ENCODE peak calls at places on chromosomes 5 and 9, in eight cellular contexts. U is left ventricle myocardium inferior, V is lower lobe of right lung, W is cardiac muscle cell, G is heart right ventricle, C is left lung, L is GM23248, E is H9. D is an unnamed sample.

GRCh38 chr9:38164659-38165221 is 95.7 kb upstream of the SHB start:
- DNase-seq in U (no peak), V (no peak), W (no peak), G (no peak), C (no peak), L (no peak), E (no peak), D (no peak)

GRCh38 chr5:158751961-158752655 is 347.6 kb downstream of the EBF1 start:
- DNase-seq in U (no peak), V (no peak), W (no peak), G (no peak), C (no peak), L (peak; percentile 15), E (no peak), D (no peak)

GRCh38 chr5:32230356-32231099 is 56.4 kb upstream of the GOLPH3 start:
- DNase-seq in U (no peak), V (no peak), W (no peak), G (no peak), C (peak; percentile 48), L (no peak), E (no peak), D (no peak)

GRCh38 chr5:170411100-170411499 is 21.9 kb upstream of the KCNMB1 start:
- DNase-seq in U (no peak), V (no peak), W (no peak), G (no peak), C (no peak), L (no peak), E (no peak), D (no peak)

GRCh38 chr5:10538789-10539684 is 24.8 kb upstream of the ANKRD33B start:
- DNase-seq in U (no peak), V (no peak), W (no peak), G (no peak), C (no peak), L (no peak), E (no peak), D (no peak)

GRCh38 chr5:32805966-32806626 is 95.0 kb downstream of the NPR3 start:
- DNase-seq in U (no peak), V (no peak), W (peak; percentile 50), G (no peak), C (no peak), L (peak; percentile 94), E (no peak), D (no peak)

GRCh38 chr5:168578506-168579205 is 512 bp downstream of the PANK3 start:
- DNase-seq in U (no peak), V (no peak), W (no peak), G (no peak), C (no peak), L (no peak), E (no peak), D (no peak)

GRCh38 chr5:33892419-33893151 is 795 bp upstream of the ADAMTS12 start:
- DNase-seq in U (no peak), V (no peak), W (peak; percentile 98), G (no peak), C (no peak), L (peak; percentile 93), E (peak; percentile 41), D (no peak)

GRCh38 chr5:154714271-154714986 is 40.7 kb upstream of the LARP1 start:
- DNase-seq in U (no peak), V (peak; percentile 53), W (no peak), G (no peak), C (peak; percentile 44), L (peak; percentile 55), E (no peak), D (no peak)

GRCh38 chr9:22374021-22374420 is 72.6 kb upstream of the DMRTA1 start:
- DNase-seq in U (no peak), V (no peak), W (no peak), G (no peak), C (no peak), L (no peak), E (no peak), D (no peak)

GRCh38 chr5:155087036-155087435 is 73.5 kb downstream of the KIF4B start:
- DNase-seq in U (no peak), V (no peak), W (no peak), G (no peak), C (no peak), L (peak; percentile 59), E (no peak), D (no peak)

GRCh38 chr9:114497727-114498382 is 7.4 kb downstream of the WHRN start:
- DNase-seq in U (no peak), V (no peak), W (no peak), G (no peak), C (no peak), L (no peak), E (no peak), D (no peak)

GRCh38 chr9:126367646-126368419 is 41.2 kb downstream of the MVB12B start:
- DNase-seq in U (no peak), V (no peak), W (no peak), G (no peak), C (no peak), L (no peak), E (no peak), D (no peak)
- H3K27ac ChIP-seq in U (no peak overlapping the region), V (no peak overlapping the region), W (no peak overlapping the region), G (no peak overlapping the region), C (no peak overlapping the region), L (no peak overlapping the region), E (no peak overlapping the region), D (peak overlapping the region; percentile 96)

DNA sequence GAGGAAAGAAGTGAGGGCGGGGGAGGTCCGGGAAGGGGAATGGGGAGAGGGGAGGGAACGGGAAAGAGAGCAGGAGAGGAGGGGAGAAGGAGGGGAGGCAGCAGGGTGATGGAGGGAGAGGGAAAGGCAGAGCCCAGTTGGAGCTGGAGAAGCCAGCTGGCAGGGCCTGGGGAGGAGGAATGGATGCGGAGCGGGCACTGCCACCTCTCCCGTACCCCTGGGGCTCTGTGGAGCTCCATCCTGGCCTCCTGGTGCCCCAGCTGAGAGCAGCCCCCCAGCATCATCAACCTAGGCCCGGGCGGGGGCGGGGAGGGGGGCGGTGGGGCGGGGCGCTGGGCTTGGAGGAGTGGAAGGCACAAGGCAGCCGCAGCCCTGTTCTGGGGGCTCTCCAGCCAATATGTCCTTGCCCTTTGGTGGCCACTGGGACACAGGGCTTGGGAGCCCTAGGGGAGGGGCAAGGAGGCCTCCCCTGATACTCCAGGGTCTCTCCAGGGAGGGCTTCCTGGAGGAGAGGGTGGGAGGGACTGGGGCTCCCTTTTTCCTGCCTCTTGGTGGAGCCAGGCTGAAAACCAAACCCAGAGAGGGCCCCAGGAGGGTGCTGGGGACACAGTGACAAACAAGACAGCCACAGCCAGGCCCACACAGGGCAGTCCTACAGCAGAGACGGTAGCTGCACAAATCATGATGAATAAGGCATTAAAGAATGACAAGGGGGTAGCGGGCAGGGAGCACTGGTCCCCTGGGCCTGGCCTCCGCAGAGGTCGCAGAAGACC is 123.7 kb downstream of the C9orf50 start:
- DNase-seq in U (peak; percentile 47), V (no peak), W (no peak), G (peak; percentile 51), C (no peak), L (peak; percentile 56), E (peak; percentile 85), D (peak; percentile 74)
- H3K27ac ChIP-seq in U (peak overlapping the region; percentile 98), V (peak overlapping the region; percentile 97), W (peak overlapping the region; percentile 89), G (peak overlapping the region; percentile 100), C (peak overlapping the region; percentile 94), L (peak overlapping the region; percentile 96), E (no peak overlapping the region), D (peak overlapping the region; percentile 98)

GRCh38 chr5:144249755-144250464 is 79.2 kb downstream of the KCTD16 start:
- DNase-seq in U (no peak), V (no peak), W (no peak), G (no peak), C (no peak), L (no peak), E (no peak), D (no peak)
- H3K27ac ChIP-seq in U (no peak overlapping the region), V (no peak overlapping the region), W (no peak overlapping the region), G (no peak overlapping the region), C (no peak overlapping the region), L (no peak overlapping the region), E (no peak overlapping the region), D (no peak overlapping the region)

GRCh38 chr5:140020601-140021177 is 22.4 kb downstream of the NRG2 start:
- DNase-seq in U (no peak), V (no peak), W (no peak), G (no peak), C (no peak), L (peak; percentile 50), E (no peak), D (no peak)
- H3K27ac ChIP-seq in U (peak overlapping the region; percentile 24), V (no peak overlapping the region), W (no peak overlapping the region), G (peak overlapping the region; percentile 53), C (no peak overlapping the region), L (no peak overlapping the region), E (no peak overlapping the region), D (no peak overlapping the region)

GRCh38 chr5:96247733-96248132 is 185.3 kb downstream of the PCSK1 start:
- DNase-seq in U (no peak), V (no peak), W (no peak), G (no peak), C (no peak), L (no peak), E (no peak), D (no peak)

GRCh38 chr5:96245401-96246091 is 187.5 kb downstream of the PCSK1 start:
- DNase-seq in U (no peak), V (no peak), W (peak; percentile 35), G (no peak), C (no peak), L (no peak), E (no peak), D (no peak)

GRCh38 chr5:96247097-96247675 is 185.9 kb downstream of the PCSK1 start:
- DNase-seq in U (no peak), V (no peak), W (peak; percentile 50), G (no peak), C (no peak), L (peak; percentile 89), E (no peak), D (no peak)

GRCh38 chr5:96250782-96251181 is 182.3 kb downstream of the PCSK1 start:
- DNase-seq in U (no peak), V (no peak), W (no peak), G (no peak), C (no peak), L (no peak), E (no peak), D (no peak)

DNA sequence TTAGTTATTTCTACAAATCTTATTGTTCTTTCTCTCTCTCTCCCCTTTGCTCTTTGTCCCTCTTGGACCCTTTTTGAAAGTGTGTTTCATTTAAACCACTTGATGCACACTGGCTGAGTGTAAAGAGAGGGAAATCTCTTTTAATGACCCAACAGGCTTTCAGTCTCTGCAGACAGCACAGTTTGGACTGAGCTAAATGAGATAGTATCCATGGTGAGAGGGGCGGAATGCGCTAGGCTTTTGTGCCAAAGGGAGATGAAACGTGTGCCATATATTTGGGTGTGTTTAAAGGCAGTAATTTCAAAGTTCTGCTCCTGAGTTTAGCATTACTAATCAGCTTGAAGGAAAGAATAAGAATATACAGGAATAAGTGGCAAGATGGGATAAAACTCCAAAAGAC is 184.9 kb downstream of the PCSK1 start:
- DNase-seq in U (no peak), V (no peak), W (peak; percentile 28), G (no peak), C (no peak), L (peak; percentile 22), E (no peak), D (no peak)
- H3K27ac ChIP-seq in U (peak overlapping the region; percentile 87), V (peak overlapping the region; percentile 20), W (peak overlapping the region; percentile 90), G (peak overlapping the region; percentile 86), C (peak overlapping the region; percentile 10), L (peak overlapping the region; percentile 86), E (no peak overlapping the region), D (no peak overlapping the region)